ENCODE peak calls at places on chromosomes 3 and 15, in six cellular contexts. K, Q, E, P, U and N are unnamed samples.

GRCh38 chr15:34721802-34722795 is 32.7 kb downstream of the GJD2 start:
- DNase-seq in Q (peak), U (no peak), E (no peak), P (peak), K (no peak), N (peak)

GRCh38 chr3:50238549-50239026 is 2.6 kb downstream of the GNAI2 start:
- DNase-seq in K (no peak), U (no peak), Q (no peak), P (no peak), E (no peak), N (no peak)

GRCh38 chr3:128412180-128413002 is 54.3 kb downstream of the DNAJB8 start:
- DNase-seq in P (no peak), U (no peak), K (no peak), Q (peak), E (no peak), N (no peak)

GRCh38 chr3:30989266-30989799 is 94.9 kb upstream of the GADL1 start:
- DNase-seq in U (no peak), K (no peak), E (no peak), Q (no peak), P (no peak), N (no peak)

GRCh38 chr15:40937762-40938529 is 8.8 kb downstream of the DLL4 start:
- DNase-seq in E (no peak), P (no peak), Q (peak), U (no peak), K (no peak), N (no peak)

GRCh38 chr15:57198654-57199241 is 177.6 kb upstream of the CGNL1 start:
- DNase-seq in P (peak), U (no peak), Q (peak), E (no peak), K (no peak), N (no peak)

GRCh38 chr3:111761309-111761795 is 97.7 kb upstream of the PHLDB2 start:
- DNase-seq in U (no peak), E (no peak), P (no peak), Q (peak), K (no peak), N (no peak)

GRCh38 chr3:138364356-138365252 is 16.2 kb downstream of the MRAS start:
- DNase-seq in E (no peak), U (no peak), K (no peak), P (no peak), Q (no peak), N (no peak)

DNA sequence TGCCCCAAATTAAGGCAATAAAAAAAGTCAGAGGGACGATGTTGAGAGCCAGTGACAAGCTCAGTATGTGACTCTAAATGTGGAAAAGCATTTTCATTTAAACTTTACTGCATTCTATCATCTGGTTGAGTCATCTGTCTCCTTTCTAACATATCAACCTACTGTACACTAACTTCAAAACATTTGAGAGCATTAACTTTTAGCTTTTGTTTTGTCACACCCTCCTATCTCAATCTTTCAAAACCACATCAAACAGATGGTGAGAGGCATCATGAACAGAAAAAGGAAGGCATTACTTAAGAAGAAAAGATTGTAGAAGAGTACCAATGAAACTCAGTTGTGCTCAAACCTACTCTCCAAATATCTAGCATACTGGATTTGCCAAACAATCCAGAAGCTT is 4.8 kb downstream of the LRRC58 start:
- DNase-seq in P (no peak), E (no peak), Q (no peak), K (no peak), U (no peak), N (no peak)
- TF ChIP-seq TAF1 in P (no peak), E (no peak), Q (no peak), K (no peak), U (no peak), N (no peak)

GRCh38 chr15:95326689-95327525 is 1003.6 kb upstream of the NR2F2 start:
- DNase-seq in Q (peak), E (no peak), P (no peak), U (no peak), K (no peak), N (no peak)
- TF ChIP-seq POLR2AphosphoS5 in Q (no peak), E (no peak), P (no peak), U (no peak), K (no peak), N (no peak)

GRCh38 chr3:52892290-52892624 is 5.1 kb downstream of the STIMATE start:
- DNase-seq in Q (peak), K (no peak), P (no peak), E (no peak), U (no peak), N (no peak)

GRCh38 chr3:52894756-52895155 is 2.6 kb downstream of the STIMATE start:
- DNase-seq in E (no peak), Q (no peak), U (no peak), K (no peak), P (no peak), N (no peak)

GRCh38 chr3:52895416-52895815 is 1.9 kb downstream of the STIMATE start:
- DNase-seq in K (no peak), Q (no peak), U (no peak), E (no peak), P (no peak), N (no peak)

GRCh38 chr3:52892625-52893311 is 4.6 kb downstream of the STIMATE start:
- DNase-seq in U (peak), P (no peak), K (no peak), Q (no peak), E (no peak), N (no peak)

DNA sequence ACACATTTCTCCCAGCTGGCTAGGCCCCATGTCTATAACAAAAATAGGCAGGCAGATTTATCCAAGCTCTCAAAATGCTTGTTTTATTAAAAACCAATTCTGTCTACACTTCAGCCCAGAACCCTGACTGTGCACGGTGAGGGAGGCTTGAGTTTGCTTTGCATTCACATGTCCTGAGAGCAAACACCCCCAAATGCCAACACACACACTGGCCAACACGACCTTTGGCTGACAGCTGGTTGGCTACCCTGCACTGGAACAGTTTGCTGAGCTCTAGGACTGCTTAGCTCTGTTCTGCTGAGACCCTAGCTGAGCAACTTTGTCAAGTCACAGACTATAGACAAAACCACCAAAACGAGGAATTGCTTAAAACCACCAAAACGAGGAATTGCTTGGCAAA is 3.6 kb downstream of the STIMATE start:
- DNase-seq in P (no peak), U (no peak), Q (no peak), K (no peak), E (no peak), N (no peak)
- TF ChIP-seq TAF1 in P (no peak), U (no peak), Q (no peak), K (no peak), E (no peak), N (no peak)

DNA sequence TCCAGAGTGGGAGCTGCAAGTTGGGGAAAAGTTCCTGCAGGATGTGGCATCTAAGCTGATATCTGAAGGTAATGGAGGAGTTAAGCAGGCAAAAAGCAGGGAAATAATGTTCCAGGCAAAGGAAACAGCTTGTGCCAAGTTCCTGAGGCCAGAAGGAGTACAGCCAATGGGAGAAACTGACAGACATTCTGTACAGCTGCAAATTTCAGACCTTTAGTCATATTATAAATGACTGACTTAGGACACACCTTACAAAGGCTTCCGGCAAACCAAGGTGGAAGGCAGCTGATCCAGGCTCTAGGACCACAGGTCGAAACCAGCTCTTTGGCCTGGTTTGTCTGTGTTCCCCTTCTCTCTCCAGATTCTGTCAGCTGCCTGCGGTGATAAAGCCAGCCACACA is 9.3 kb downstream of the WWTR1 start:
- DNase-seq in U (no peak), K (no peak), Q (no peak), P (no peak), E (no peak), N (no peak)
- TF ChIP-seq POLR2AphosphoS5 in U (no peak), K (no peak), Q (no peak), P (no peak), E (no peak), N (no peak)

DNA sequence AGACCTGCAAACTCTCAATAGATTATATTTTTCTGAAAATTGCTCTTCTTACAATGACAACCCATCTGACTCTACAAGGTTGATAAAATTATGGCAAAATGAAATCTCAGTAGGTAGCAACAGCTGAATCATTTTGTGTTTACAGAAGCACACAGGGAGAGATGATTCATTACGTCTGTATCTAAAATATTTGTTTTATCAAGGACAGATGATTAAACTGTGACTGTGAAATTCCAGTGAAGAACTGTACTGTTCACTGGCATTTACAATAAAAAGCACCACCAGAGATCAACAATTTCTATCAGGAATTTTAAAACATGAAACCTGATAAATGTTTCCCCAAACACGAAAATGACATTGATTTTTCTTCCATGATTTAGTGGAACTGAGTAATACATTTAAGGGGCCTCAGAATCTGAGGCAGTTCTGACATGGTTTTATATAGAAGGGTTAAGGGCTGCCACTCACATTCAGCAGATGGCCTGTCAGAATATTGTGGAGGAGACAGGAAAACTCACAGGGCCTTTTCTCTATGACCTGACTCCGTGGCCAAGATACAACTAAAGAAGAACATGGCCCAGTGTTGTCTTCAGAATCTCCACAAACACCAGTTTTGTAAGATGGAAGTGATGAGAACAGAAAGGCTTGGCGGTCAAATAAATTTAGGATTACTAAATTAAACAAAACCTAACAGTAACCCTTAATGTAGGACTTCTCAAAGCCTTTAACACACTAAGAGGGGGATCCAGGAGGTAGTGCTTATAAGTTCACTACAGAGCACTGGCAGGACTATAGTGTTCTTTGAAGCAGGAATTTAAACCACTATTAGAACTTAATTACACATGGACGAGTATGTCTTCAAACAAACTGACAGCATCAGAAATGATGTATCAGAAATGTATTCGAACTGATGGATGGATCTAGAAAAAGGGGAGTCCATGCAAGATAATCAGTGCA is 25.9 kb downstream of the RAD18 start:
- DNase-seq in K (no peak), E (no peak), U (no peak), P (no peak), Q (no peak), N (no peak)
- TF ChIP-seq TAF1 in K (no peak), E (no peak), U (no peak), P (no peak), Q (no peak), N (no peak)

DNA sequence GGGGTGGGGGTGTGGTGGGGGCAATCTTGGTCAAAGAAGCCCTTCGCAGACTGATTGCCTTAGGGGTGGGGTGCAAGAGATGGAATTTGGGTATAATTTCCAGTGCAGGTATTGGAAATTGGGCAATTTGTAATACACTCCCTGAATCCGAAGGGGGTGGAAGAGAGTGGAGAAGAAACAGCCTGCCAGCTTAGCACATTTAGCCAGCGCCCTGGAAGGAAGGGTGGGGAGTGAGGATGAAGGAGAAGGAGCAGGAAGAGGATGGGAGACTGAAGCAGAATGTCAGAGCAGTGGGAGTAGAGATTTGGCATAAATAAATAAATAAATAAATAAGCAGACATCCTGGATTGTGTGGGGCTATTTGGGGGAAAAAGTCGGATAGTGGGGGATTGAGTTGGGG is 1.6 kb downstream of the GAP43 start:
- DNase-seq in Q (no peak), U (no peak), E (no peak), K (no peak), P (no peak), N (no peak)
- TF ChIP-seq POLR2AphosphoS5 in Q (no peak), U (no peak), E (no peak), K (no peak), P (no peak), N (no peak)

DNA sequence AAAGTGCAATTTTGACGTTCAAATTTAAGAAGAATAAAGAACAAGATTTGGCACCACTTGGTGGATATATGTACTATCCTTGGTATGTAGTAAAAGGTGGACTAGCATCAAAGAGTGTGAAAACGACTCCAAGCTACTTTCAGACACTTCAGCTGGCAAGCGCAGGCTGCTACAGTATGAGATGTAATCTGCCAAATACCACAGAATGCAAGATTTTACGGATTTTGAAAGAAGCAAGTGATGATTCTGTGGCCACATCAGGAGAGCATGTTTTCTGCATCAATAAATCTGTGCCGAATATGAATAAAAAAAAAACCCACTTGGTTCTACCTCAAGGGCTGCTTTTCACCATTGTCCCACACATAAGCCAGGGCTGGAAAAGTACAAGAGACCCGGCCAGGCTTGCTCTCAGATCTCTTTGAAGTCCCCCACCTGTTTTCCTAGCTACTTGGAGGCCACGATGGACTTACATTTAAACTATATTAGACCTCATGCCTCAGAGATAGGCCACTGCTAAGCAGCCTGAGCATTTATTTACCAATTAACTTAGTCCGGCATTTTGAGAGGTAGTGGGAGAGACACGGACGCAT is 37.4 kb downstream of the MYO1E start:
- DNase-seq in K (no peak), U (no peak), P (no peak), Q (no peak), E (no peak), N (no peak)
- TF ChIP-seq TAF1 in K (no peak), U (no peak), P (no peak), Q (no peak), E (no peak), N (no peak)